ENCODE peak calls at places on chromosome 20, in ten cellular contexts. R, V, W, Q, E, X, Y, P, G and B are unnamed samples.

GRCh38 chr20:8152183-8152582 is 20.1 kb downstream of the PLCB1 start:
- DNase-seq in R (no peak), V (peak; percentile 65), W (no peak), Q (no peak), E (no peak), X (no peak), Y (no peak), P (peak; percentile 64), G (no peak), B (no peak)

GRCh38 chr20:47038581-47039560 is 144.2 kb downstream of the EYA2 start:
- DNase-seq in R (peak; percentile 66), V (no peak), W (no peak), Q (no peak), E (no peak), X (peak; percentile 72), Y (no peak), P (no peak), G (no peak), B (no peak)

GRCh38 chr20:17706632-17707031 is 6.9 kb downstream of the BANF2 start:
- DNase-seq in R (no peak), V (no peak), W (no peak), Q (no peak), E (no peak), X (no peak), Y (no peak), P (no peak), G (no peak), B (no peak)

GRCh38 chr20:61477366-61477966 is 225.4 kb downstream of the CDH4 start:
- DNase-seq in R (no peak), V (no peak), W (no peak), Q (no peak), E (no peak), X (no peak), Y (no peak), P (no peak), G (no peak), B (no peak)

GRCh38 chr20:23086931-23087411 is 847 bp upstream of the CD93 start:
- DNase-seq in R (no peak), V (no peak), W (no peak), Q (no peak), E (no peak), X (peak; percentile 72), Y (no peak), P (no peak), G (no peak), B (no peak)

GRCh38 chr20:20303742-20304141 is 64.2 kb upstream of the INSM1 start:
- DNase-seq in R (no peak), V (no peak), W (no peak), Q (no peak), E (no peak), X (peak; percentile 60), Y (no peak), P (no peak), G (no peak), B (no peak)

GRCh38 chr20:8918145-8918544 is 150.7 kb upstream of the PLCB4 start:
- DNase-seq in R (no peak), V (no peak), W (no peak), Q (no peak), E (no peak), X (no peak), Y (no peak), P (no peak), G (no peak), B (no peak)

GRCh38 chr20:12886618-12887363 is 122.0 kb upstream of the SPTLC3 start:
- DNase-seq in R (no peak), V (no peak), W (no peak), Q (no peak), E (no peak), X (no peak), Y (no peak), P (no peak), G (no peak), B (no peak)

GRCh38 chr20:16752082-16752481 is 3.9 kb downstream of the OTOR start:
- DNase-seq in R (no peak), V (no peak), W (no peak), Q (no peak), E (no peak), X (no peak), Y (no peak), P (no peak), G (no peak), B (no peak)

GRCh38 chr20:43731469-43731868 is 4.7 kb upstream of the GTSF1L start:
- DNase-seq in R (no peak), V (peak; percentile 84), W (no peak), Q (no peak), E (no peak), X (no peak), Y (peak; percentile 43), P (peak; percentile 13), G (no peak), B (no peak)

GRCh38 chr20:20450461-20451027 is 82.6 kb downstream of the INSM1 start:
- DNase-seq in R (no peak), V (no peak), W (no peak), Q (peak; percentile 53), E (no peak), X (no peak), Y (no peak), P (no peak), G (no peak), B (no peak)

GRCh38 chr20:41040855-41041254 is 12.2 kb downstream of the TOP1 start:
- DNase-seq in R (no peak), V (no peak), W (no peak), Q (no peak), E (no peak), X (no peak), Y (no peak), P (no peak), G (no peak), B (no peak)
- H3K36me3 ChIP-seq in R (no peaks in the 10 kb centered on the region), V (peaks cover 7% of the 10 kb centered on the region), W (no peaks in the 10 kb centered on the region), Q (peaks cover 4% of the 10 kb centered on the region), E (no peaks in the 10 kb centered on the region), X (no peaks in the 10 kb centered on the region), Y (peaks cover 46% of the 10 kb centered on the region), P (peaks cover 39% of the 10 kb centered on the region), G (no peaks in the 10 kb centered on the region), B (peaks cover 19% of the 10 kb centered on the region)

DNA sequence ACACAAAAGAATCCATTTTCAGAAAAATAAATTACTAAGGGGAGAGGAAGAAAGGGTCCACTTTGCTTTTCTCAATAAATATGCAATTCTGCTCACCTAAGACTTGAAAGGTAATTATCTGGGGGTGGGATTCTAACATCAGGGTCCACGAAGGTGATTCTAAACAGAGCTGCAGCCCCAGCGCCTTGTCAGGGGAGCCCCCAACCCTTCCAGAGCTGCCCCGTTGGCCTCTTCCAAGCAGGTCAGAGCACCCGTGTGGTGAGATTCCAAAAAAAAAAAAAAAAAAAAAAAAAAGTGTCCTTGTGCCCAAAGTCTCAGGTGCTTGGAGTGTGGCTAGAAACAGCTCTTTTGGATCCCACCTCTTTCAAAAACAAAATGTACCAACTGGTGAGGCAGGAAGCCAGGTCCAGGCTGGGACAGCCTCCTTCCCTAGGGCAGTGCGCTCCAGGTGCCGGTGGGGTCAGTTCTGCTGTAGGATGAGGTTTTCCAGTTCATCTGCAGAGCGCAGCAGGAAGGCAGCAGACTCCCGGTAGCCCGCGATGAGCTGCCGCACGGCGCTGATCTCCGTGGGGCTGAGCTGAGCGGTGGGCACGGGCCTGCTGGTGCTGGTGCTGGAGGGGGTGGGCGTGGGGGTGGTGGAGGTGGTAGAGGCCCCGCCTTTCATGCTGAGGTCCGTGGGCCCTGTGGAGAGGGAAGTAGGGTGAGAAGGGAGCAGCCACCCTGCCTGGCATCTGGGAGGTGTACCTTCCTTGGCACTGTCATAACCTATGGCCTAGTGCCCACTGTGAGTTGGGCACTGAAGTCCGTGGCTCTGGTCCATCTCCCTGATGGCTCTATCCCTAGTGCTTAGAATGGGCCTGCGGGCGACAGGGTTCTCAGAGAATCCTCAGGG is 89.3 kb downstream of the ASXL1 start:
- DNase-seq in R (no peak), V (no peak), W (no peak), Q (no peak), E (no peak), X (no peak), Y (no peak), P (no peak), G (peak; percentile 72), B (no peak)
- H3K27ac ChIP-seq in R (no peak overlapping the region), V (no peak overlapping the region), W (no peak overlapping the region), Q (peak overlapping the region; percentile 98), E (peak overlapping the region; percentile 76), X (no peak overlapping the region), Y (no peak overlapping the region), P (no peak overlapping the region), G (peak overlapping the region; percentile 73), B (peak overlapping the region; percentile 98)

GRCh38 chr20:34525342-34525708 is 9.1 kb downstream of the DYNLRB1 start:
- DNase-seq in R (peak; percentile 42), V (no peak), W (no peak), Q (no peak), E (no peak), X (no peak), Y (no peak), P (no peak), G (no peak), B (no peak)
- H3K36me3 ChIP-seq in R (peaks cover 33% of the 10 kb centered on the region), V (peaks cover 34% of the 10 kb centered on the region), W (peaks cover 24% of the 10 kb centered on the region), Q (peaks cover 34% of the 10 kb centered on the region), E (peaks cover 25% of the 10 kb centered on the region), X (peaks cover 39% of the 10 kb centered on the region), Y (peaks cover 67% of the 10 kb centered on the region), P (peaks cover 26% of the 10 kb centered on the region), G (peaks cover 32% of the 10 kb centered on the region), B (peaks cover 35% of the 10 kb centered on the region)

GRCh38 chr20:35730583-35731468 is 11.2 kb downstream of the RBM39 start:
- DNase-seq in R (no peak), V (no peak), W (no peak), Q (no peak), E (no peak), X (no peak), Y (no peak), P (no peak), G (no peak), B (no peak)

GRCh38 chr20:35729283-35729807 is 12.7 kb downstream of the RBM39 start:
- DNase-seq in R (no peak), V (no peak), W (no peak), Q (no peak), E (no peak), X (no peak), Y (no peak), P (no peak), G (no peak), B (no peak)

GRCh38 chr20:35731469-35731788 is 10.6 kb downstream of the RBM39 start:
- DNase-seq in R (no peak), V (no peak), W (no peak), Q (no peak), E (no peak), X (no peak), Y (no peak), P (no peak), G (no peak), B (no peak)

GRCh38 chr20:35731862-35732643 is 10.0 kb downstream of the RBM39 start:
- DNase-seq in R (no peak), V (no peak), W (no peak), Q (no peak), E (no peak), X (no peak), Y (no peak), P (no peak), G (no peak), B (no peak)

DNA sequence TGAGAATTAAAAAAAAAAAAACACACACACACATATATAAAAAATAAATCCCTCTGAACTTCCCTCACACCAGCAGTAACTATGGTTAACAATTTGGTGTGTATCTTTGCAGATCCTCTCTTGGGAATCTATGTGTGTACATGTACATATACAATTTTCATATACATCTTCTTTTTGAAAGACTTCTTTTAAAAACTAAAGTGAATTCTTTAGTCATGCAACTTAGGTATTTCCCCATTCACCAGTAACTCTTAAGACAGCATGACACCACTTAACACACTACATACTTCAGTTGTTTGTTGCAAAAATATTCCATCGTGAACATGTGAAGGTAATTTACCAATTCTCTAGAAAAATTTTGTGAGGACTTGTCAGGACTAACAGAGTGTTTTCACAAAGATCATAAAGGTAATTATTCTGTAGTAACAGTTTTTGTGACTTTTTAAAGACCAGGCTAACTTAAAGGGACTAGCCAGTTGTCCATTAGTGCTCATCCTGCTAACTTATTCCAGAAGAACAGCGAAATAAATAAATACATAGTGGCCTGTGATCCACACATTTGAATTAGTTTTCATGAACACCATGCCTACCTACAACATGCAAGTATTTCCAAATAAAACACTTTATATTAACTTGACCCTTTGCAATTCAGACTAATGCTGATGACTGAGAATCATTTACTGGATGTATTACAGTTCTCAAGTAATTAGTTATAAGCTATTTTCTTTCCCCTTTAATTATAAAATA is 12.1 kb downstream of the RBM39 start:
- DNase-seq in R (no peak), V (no peak), W (no peak), Q (no peak), E (no peak), X (no peak), Y (no peak), P (no peak), G (no peak), B (no peak)
- H3K27ac ChIP-seq in R (no peak overlapping the region), V (no peak overlapping the region), W (no peak overlapping the region), Q (no peak overlapping the region), E (no peak overlapping the region), X (no peak overlapping the region), Y (no peak overlapping the region), P (no peak overlapping the region), G (no peak overlapping the region), B (no peak overlapping the region)